ENCODE peak calls at places on chromosome 21, in nine cellular contexts. B is GM12865, G is lower leg skin, Q is sigmoid colon, T is cardiac muscle cell, X is psoas muscle, K is retinal pigment epithelial cell, W is fibroblast of villous mesenchyme, S is A549. D is an unnamed sample.

GRCh38 chr21:16978309-16978895 is 534.4 kb upstream of the CXADR start:
- DNase-seq in S (no peak), B (no peak), Q (no peak), T (peak), X (no peak), G (no peak), K (no peak), W (no peak), D (no peak)

GRCh38 chr21:39519835-39520234 is 68.1 kb downstream of the SH3BGR start:
- DNase-seq in T (no peak), K (no peak), X (no peak), Q (no peak), G (no peak), S (no peak), W (no peak), B (no peak), D (no peak)

GRCh38 chr21:33040215-33040614 is 14.5 kb downstream of the OLIG2 start:
- DNase-seq in X (no peak), K (no peak), T (no peak), S (no peak), W (no peak), Q (no peak), G (no peak), B (no peak), D (no peak)

GRCh38 chr21:31042080-31042464 is 3.8 kb upstream of the KRTAP19-8 start:
- DNase-seq in S (no peak), G (no peak), W (no peak), B (peak), Q (no peak), T (no peak), X (no peak), K (no peak), D (no peak)

GRCh38 chr21:26127918-26128317 is 42.7 kb downstream of the APP start:
- DNase-seq in Q (no peak), K (no peak), S (no peak), G (no peak), X (no peak), T (no peak), W (peak), B (no peak), D (no peak)

GRCh38 chr21:45411810-45412206 is 6.8 kb downstream of the COL18A1 start:
- DNase-seq in K (no peak), S (no peak), G (no peak), Q (peak), W (no peak), X (peak), B (no peak), T (no peak), D (no peak)

GRCh38 chr21:38793060-38793459 is 12.7 kb upstream of the ETS2 start:
- DNase-seq in K (no peak), W (no peak), Q (no peak), T (no peak), S (no peak), B (no peak), X (no peak), G (no peak), D (no peak)

GRCh38 chr21:27804515-27804914 is 837.6 kb upstream of the ADAMTS5 start:
- DNase-seq in T (peak), Q (no peak), W (no peak), G (no peak), K (no peak), X (no peak), S (no peak), B (no peak), D (no peak)

GRCh38 chr21:32172106-32172505 is 106.7 kb downstream of the MIS18A start:
- DNase-seq in G (no peak), T (no peak), W (no peak), X (no peak), B (no peak), S (no peak), Q (no peak), K (no peak), D (no peak)

GRCh38 chr21:26365849-26366248 is 195.3 kb upstream of the APP start:
- DNase-seq in B (no peak), K (no peak), T (no peak), Q (no peak), X (no peak), S (no peak), G (no peak), W (no peak), D (no peak)

GRCh38 chr21:29359718-29360117 is 61.0 kb downstream of the BACH1 start:
- DNase-seq in K (no peak), W (no peak), Q (no peak), T (no peak), X (no peak), G (no peak), B (no peak), S (no peak), D (no peak)

GRCh38 chr21:44878053-44878982 is 4.8 kb upstream of the PTTG1IP start:
- DNase-seq in X (no peak), K (no peak), B (no peak), T (no peak), W (no peak), Q (no peak), G (no peak), S (peak), D (no peak)

GRCh38 chr21:28253378-28253777 is 739.3 kb downstream of the LTN1 start:
- DNase-seq in K (no peak), X (no peak), W (no peak), G (no peak), T (no peak), B (no peak), Q (no peak), S (no peak), D (peak)

GRCh38 chr21:44872568-44873355 is 728 bp downstream of the PTTG1IP start:
- DNase-seq in K (no peak), T (peak), B (peak), W (peak), Q (peak), X (peak), S (no peak), G (no peak), D (no peak)

GRCh38 chr21:15472108-15472507 is 257.7 kb upstream of the USP25 start:
- DNase-seq in B (no peak), Q (no peak), S (no peak), W (no peak), X (no peak), T (no peak), K (peak), G (no peak), D (no peak)

GRCh38 chr21:45286671-45287437 is 841 bp downstream of the POFUT2 start:
- DNase-seq in B (no peak), S (no peak), K (no peak), Q (peak), W (no peak), X (peak), T (peak), G (peak), D (no peak)

GRCh38 chr21:45190013-45190412 is 97.7 kb downstream of the POFUT2 start:
- DNase-seq in W (no peak), T (no peak), G (no peak), S (no peak), B (no peak), K (no peak), Q (no peak), X (no peak), D (no peak)

GRCh38 chr21:40386301-40386911 is 460.6 kb downstream of the DSCAM start:
- DNase-seq in G (no peak), B (peak), T (peak), W (no peak), K (no peak), S (peak), X (peak), Q (no peak), D (no peak)

GRCh38 chr21:37842163-37842919 is 73.9 kb downstream of the KCNJ6 start:
- DNase-seq in X (no peak), T (peak), G (no peak), K (no peak), S (no peak), Q (no peak), B (no peak), W (no peak), D (no peak)

GRCh38 chr21:32338209-32338921 is 39.7 kb downstream of the MRAP start:
- DNase-seq in S (no peak), W (no peak), X (no peak), G (peak), Q (no peak), K (no peak), T (no peak), B (no peak), D (no peak)

GRCh38 chr21:25960423-25960822 is 210.1 kb downstream of the APP start:
- DNase-seq in X (no peak), K (no peak), W (peak), T (peak), G (no peak), B (no peak), Q (no peak), S (no peak), D (no peak)

GRCh38 chr21:23478381-23478780 is 2128.9 kb downstream of the MRPL39 start:
- DNase-seq in S (no peak), Q (no peak), B (no peak), K (no peak), X (no peak), G (no peak), T (no peak), W (no peak), D (no peak)

GRCh38 chr21:34528131-34528561 is 16.1 kb upstream of the KCNE1 start:
- DNase-seq in K (no peak), S (no peak), Q (no peak), X (no peak), T (no peak), G (no peak), W (no peak), B (no peak), D (no peak)

GRCh38 chr21:34530264-34530663 is 18.3 kb upstream of the KCNE1 start:
- DNase-seq in B (no peak), Q (no peak), W (peak), K (no peak), T (no peak), X (no peak), S (no peak), G (no peak), D (no peak)

GRCh38 chr21:34526236-34526617 is 14.2 kb upstream of the KCNE1 start:
- DNase-seq in T (no peak), B (no peak), K (no peak), W (peak), Q (no peak), G (no peak), S (no peak), X (no peak), D (no peak)

GRCh38 chr21:34524671-34525601 is 12.9 kb upstream of the KCNE1 start:
- DNase-seq in W (peak), K (no peak), S (no peak), Q (peak), G (no peak), X (no peak), T (no peak), B (no peak), D (no peak)

GRCh38 chr21:34526618-34527290 is 14.7 kb upstream of the KCNE1 start:
- DNase-seq in K (peak), Q (peak), T (peak), B (peak), X (peak), S (peak), W (peak), G (no peak), D (peak)
- H3K4me3 ChIP-seq in K (peak), Q (peak), T (no peak), B (peak), X (peak), S (peak), W (peak), G (peak), D (peak)

GRCh38 chr21:46561448-46562095 is 43.3 kb downstream of the S100B start:
- DNase-seq in T (no peak), G (no peak), K (no peak), B (no peak), S (no peak), Q (no peak), X (no peak), W (no peak), D (no peak)
- TF ChIP-seq CTCF in T (no peak), G (no peak), K (no peak), B (no peak), S (no peak), Q (no peak), X (no peak), W (no peak), D (no peak)

GRCh38 chr21:9758888-9759287 is 762.5 kb upstream of the TPTE start:
- DNase-seq in T (no peak), G (no peak), K (no peak), S (no peak), W (no peak), Q (no peak), X (no peak), B (no peak), D (no peak)

GRCh38 chr21:9760398-9761074 is 760.8 kb upstream of the TPTE start:
- DNase-seq in T (no peak), Q (no peak), G (no peak), K (no peak), B (no peak), W (no peak), X (no peak), S (no peak), D (no peak)

GRCh38 chr21:9756677-9757076 is 764.7 kb upstream of the TPTE start:
- DNase-seq in X (no peak), Q (no peak), G (peak), K (no peak), S (no peak), W (no peak), T (no peak), B (no peak), D (no peak)

GRCh38 chr21:9758141-9758540 is 763.2 kb upstream of the TPTE start:
- DNase-seq in W (no peak), K (no peak), G (peak), Q (no peak), B (no peak), X (no peak), T (no peak), S (no peak), D (no peak)

DNA sequence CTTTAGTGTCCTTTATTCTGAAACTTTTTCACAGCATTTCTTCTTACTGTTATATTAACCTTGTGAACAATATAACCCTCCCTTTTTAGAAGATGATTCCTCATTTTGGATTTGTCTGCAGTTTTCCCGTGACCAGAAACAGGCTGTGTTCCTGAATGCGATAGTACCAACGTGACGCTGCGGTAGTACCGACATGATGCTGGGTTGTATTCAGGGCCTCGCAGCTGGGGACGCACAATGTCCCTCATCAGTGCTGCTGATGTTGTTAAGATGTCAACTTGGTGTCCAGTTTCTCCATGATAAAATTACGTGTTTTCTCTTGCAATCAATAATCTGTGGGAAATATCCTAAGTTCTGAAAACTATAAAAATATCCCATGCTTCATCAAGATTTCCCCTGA is 761.4 kb upstream of the TPTE start:
- DNase-seq in G (no peak), S (no peak), Q (no peak), B (no peak), X (no peak), T (no peak), W (no peak), K (no peak), D (no peak)
- H3K4me3 ChIP-seq in G (no peak), S (no peak), Q (no peak), B (no peak), X (no peak), T (no peak), W (no peak), K (no peak), D (no peak)

DNA sequence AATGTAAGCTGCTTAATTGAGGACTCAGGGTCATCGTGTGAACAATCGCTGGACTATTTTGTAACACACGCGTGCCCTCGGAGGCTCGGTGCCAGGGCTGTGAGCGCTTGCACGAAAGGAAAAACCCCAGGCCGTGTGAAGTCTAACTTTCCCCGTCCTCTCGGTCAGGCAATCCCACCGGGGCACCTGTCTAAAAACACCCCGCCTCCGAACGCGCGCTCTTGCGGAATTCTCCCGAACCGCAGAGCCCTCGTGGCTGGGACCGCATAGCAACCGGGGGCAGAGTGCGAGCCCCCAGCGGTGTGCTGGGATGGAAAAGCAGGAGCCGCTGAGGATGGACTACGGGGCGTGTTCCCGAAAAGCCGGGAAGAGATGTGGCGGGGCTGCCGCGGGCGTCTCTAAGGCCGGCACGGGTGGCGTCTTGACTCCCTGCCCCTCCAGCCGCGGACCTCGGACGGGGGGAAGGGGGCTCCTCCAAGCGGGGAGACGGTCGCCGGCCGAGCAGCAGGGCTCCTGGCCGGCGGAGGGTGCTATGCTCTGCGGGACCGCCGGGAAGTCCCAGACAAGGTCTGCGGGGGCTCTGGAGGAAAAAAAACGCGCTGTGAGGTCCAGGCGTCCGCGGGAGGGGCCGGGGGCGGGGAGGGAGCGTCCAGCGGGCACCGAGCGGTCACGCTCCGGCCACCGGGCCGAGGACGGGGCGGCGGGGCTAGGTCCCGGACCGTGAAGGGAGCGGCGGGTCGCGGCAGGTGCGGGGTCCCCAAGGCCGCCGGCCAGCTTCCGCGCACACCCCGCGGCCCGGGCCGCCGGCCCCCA is 936 bp downstream of the ZBTB21 start:
- DNase-seq in B (peak), T (peak), S (peak), W (peak), K (peak), X (peak), G (peak), Q (peak), D (no peak)
- TF ChIP-seq CTCF in B (peak), T (no peak), S (peak), W (peak), K (peak), X (peak), G (no peak), Q (peak), D (peak)

GRCh38 chr21:36706482-36706852 is 7.6 kb downstream of the SIM2 start:
- DNase-seq in G (no peak), Q (no peak), X (no peak), K (no peak), T (no peak), W (no peak), B (no peak), S (no peak), D (no peak)

GRCh38 chr21:36708512-36709029 is 9.7 kb downstream of the SIM2 start:
- DNase-seq in W (no peak), G (peak), X (no peak), T (no peak), K (no peak), B (no peak), S (no peak), Q (no peak), D (no peak)

GRCh38 chr21:36709030-36709867 is 10.3 kb downstream of the SIM2 start:
- DNase-seq in T (no peak), X (no peak), K (no peak), G (peak), W (no peak), Q (peak), S (no peak), B (no peak), D (no peak)

GRCh38 chr21:36706951-36707762 is 8.2 kb downstream of the SIM2 start:
- DNase-seq in G (peak), K (no peak), B (no peak), X (no peak), S (no peak), T (peak), Q (no peak), W (no peak), D (no peak)

DNA sequence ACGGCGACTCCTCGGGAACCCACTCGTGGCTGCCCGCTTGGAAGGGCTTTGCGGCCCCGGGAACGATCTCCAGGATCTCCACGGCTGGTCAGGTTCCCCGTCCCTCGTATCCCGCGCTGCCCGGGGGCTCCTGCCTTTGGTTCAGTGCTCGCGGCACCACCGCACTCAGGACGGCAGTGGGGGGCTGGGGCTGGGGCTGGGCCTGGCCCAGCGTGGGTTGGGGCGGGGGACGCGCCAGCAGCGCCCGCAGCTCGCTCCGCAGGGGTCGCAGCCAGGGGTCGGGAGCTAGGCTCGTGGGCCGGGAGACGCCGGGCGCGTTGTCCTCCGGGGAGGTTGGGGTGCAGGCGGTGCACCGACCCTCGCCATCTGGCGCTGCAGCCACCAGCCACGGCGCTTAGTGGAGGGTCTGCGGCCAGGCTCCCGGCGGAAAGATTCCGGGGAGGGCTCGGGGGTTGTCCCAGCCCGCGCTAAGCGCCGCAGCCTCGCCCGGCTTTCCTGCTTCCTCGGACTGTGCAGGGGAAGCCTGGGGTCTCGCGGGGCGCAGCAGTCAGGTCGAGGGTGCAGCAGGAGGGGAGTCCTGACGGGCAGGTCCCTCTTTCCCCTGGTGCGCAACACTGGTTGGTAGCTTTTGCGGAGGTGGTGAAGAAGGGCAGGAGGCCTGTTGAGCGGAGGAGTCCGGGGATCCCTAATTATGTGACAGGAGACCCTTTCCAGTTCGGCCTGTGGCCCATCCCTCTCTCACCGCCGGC is 9.0 kb downstream of the SIM2 start:
- DNase-seq in S (no peak), B (no peak), G (peak), X (no peak), T (no peak), Q (peak), W (no peak), K (no peak), D (no peak)
- H3K4me3 ChIP-seq in S (no peak), B (no peak), G (no peak), X (peak), T (no peak), Q (no peak), W (no peak), K (no peak), D (no peak)

GRCh38 chr21:43269981-43270670 is 101.3 kb downstream of the CRYAA start:
- DNase-seq in G (no peak), B (no peak), T (no peak), W (no peak), K (no peak), S (no peak), X (peak), Q (no peak), D (no peak)

GRCh38 chr21:43268804-43269186 is 100.0 kb downstream of the CRYAA start:
- DNase-seq in T (no peak), K (no peak), B (no peak), S (no peak), X (peak), W (no peak), Q (no peak), G (no peak), D (no peak)

GRCh38 chr21:43270800-43271261 is 102.0 kb downstream of the CRYAA start:
- DNase-seq in W (no peak), T (no peak), B (no peak), K (no peak), S (no peak), Q (no peak), G (no peak), X (peak), D (no peak)

GRCh38 chr21:43268086-43268803 is 99.4 kb downstream of the CRYAA start:
- DNase-seq in G (no peak), Q (no peak), T (no peak), W (no peak), K (no peak), B (no peak), X (peak), S (no peak), D (no peak)

GRCh38 chr21:43269461-43269860 is 100.7 kb downstream of the CRYAA start:
- DNase-seq in X (peak), G (no peak), T (no peak), W (no peak), S (no peak), Q (no peak), K (no peak), B (peak), D (no peak)
- TF ChIP-seq CTCF in X (no peak), G (no peak), T (peak), W (peak), S (no peak), Q (no peak), K (peak), B (peak), D (peak)

D was measured in AG09309.